ENCODE peak calls at places on chromosomes 7 and 10, in ten cellular contexts. One of them, this sample, is unnamed.

GRCh38 chr10:91090761-91091529 is 129.5 kb upstream of the PCGF5 start:
- DNase-seq in IMR-90: no peak
- DNase-seq in heart left ventricle: no peak
- DNase-seq in A549: no peak
- DNase-seq in body of pancreas: no peak
- DNase-seq in transverse colon: no peak
- DNase-seq in right lobe of liver: no peak
- DNase-seq in testis: no peak
- DNase-seq in HCT116: no peak
- DNase-seq in esophagus muscularis mucosa: peak; percentile 45
- DNase-seq in this sample: no peak

GRCh38 chr7:24422611-24423010 is 138.6 kb downstream of the NPY start:
- DNase-seq in IMR-90: no peak
- DNase-seq in heart left ventricle: no peak
- DNase-seq in A549: no peak
- DNase-seq in body of pancreas: no peak
- DNase-seq in transverse colon: no peak
- DNase-seq in right lobe of liver: no peak
- DNase-seq in testis: no peak
- DNase-seq in HCT116: no peak
- DNase-seq in esophagus muscularis mucosa: no peak
- DNase-seq in this sample: no peak

GRCh38 chr10:17435187-17435586 is 19.2 kb downstream of the ST8SIA6 start:
- DNase-seq in IMR-90: no peak
- DNase-seq in heart left ventricle: no peak
- DNase-seq in A549: no peak
- DNase-seq in body of pancreas: no peak
- DNase-seq in transverse colon: no peak
- DNase-seq in right lobe of liver: no peak
- DNase-seq in testis: no peak
- DNase-seq in HCT116: no peak
- DNase-seq in esophagus muscularis mucosa: no peak
- DNase-seq in this sample: no peak

GRCh38 chr7:24920702-24921679 is 59.0 kb downstream of the OSBPL3 start:
- DNase-seq in IMR-90: no peak
- DNase-seq in heart left ventricle: no peak
- DNase-seq in A549: no peak
- DNase-seq in body of pancreas: peak; percentile 73
- DNase-seq in transverse colon: no peak
- DNase-seq in right lobe of liver: no peak
- DNase-seq in testis: no peak
- DNase-seq in HCT116: no peak
- DNase-seq in esophagus muscularis mucosa: no peak
- DNase-seq in this sample: no peak

GRCh38 chr7:13742719-13743640 is 246.5 kb downstream of the ETV1 start:
- DNase-seq in IMR-90: peak; percentile 56
- DNase-seq in heart left ventricle: peak; percentile 16
- DNase-seq in A549: no peak
- DNase-seq in body of pancreas: peak; percentile 67
- DNase-seq in transverse colon: peak; percentile 13
- DNase-seq in right lobe of liver: no peak
- DNase-seq in testis: peak; percentile 65
- DNase-seq in HCT116: peak; percentile 39
- DNase-seq in esophagus muscularis mucosa: no peak
- DNase-seq in this sample: peak; percentile 21

GRCh38 chr10:69861251-69862240 is 59.8 kb downstream of the COL13A1 start:
- DNase-seq in IMR-90: peak; percentile 73
- DNase-seq in heart left ventricle: no peak
- DNase-seq in A549: peak; percentile 40
- DNase-seq in body of pancreas: peak; percentile 32
- DNase-seq in transverse colon: no peak
- DNase-seq in right lobe of liver: no peak
- DNase-seq in testis: no peak
- DNase-seq in HCT116: peak; percentile 94
- DNase-seq in esophagus muscularis mucosa: no peak
- DNase-seq in this sample: peak; percentile 70

GRCh38 chr7:99478464-99479440 is 6.1 kb downstream of the ZNF789 start:
- DNase-seq in IMR-90: no peak
- DNase-seq in heart left ventricle: no peak
- DNase-seq in A549: no peak
- DNase-seq in body of pancreas: no peak
- DNase-seq in transverse colon: no peak
- DNase-seq in right lobe of liver: no peak
- DNase-seq in testis: no peak
- DNase-seq in HCT116: no peak
- DNase-seq in esophagus muscularis mucosa: no peak
- DNase-seq in this sample: no peak

GRCh38 chr10:79021948-79022499 is 46.7 kb upstream of the ZMIZ1 start:
- DNase-seq in IMR-90: no peak
- DNase-seq in heart left ventricle: no peak
- DNase-seq in A549: no peak
- DNase-seq in body of pancreas: no peak
- DNase-seq in transverse colon: no peak
- DNase-seq in right lobe of liver: no peak
- DNase-seq in testis: no peak
- DNase-seq in HCT116: no peak
- DNase-seq in esophagus muscularis mucosa: no peak
- DNase-seq in this sample: no peak

GRCh38 chr7:17311952-17312351 is 13.5 kb downstream of the AHR start:
- DNase-seq in IMR-90: no peak
- DNase-seq in heart left ventricle: no peak
- DNase-seq in A549: no peak
- DNase-seq in body of pancreas: no peak
- DNase-seq in transverse colon: no peak
- DNase-seq in right lobe of liver: no peak
- DNase-seq in testis: no peak
- DNase-seq in HCT116: no peak
- DNase-seq in esophagus muscularis mucosa: no peak
- DNase-seq in this sample: no peak

GRCh38 chr7:138358850-138359341 is 101.2 kb upstream of the TRIM24 start:
- DNase-seq in IMR-90: no peak
- DNase-seq in heart left ventricle: no peak
- DNase-seq in A549: no peak
- DNase-seq in body of pancreas: no peak
- DNase-seq in transverse colon: no peak
- DNase-seq in right lobe of liver: no peak
- DNase-seq in testis: no peak
- DNase-seq in HCT116: no peak
- DNase-seq in esophagus muscularis mucosa: no peak
- DNase-seq in this sample: no peak

GRCh38 chr10:3471927-3472704 is 299.5 kb upstream of the PITRM1 start:
- DNase-seq in IMR-90: no peak
- DNase-seq in heart left ventricle: no peak
- DNase-seq in A549: no peak
- DNase-seq in body of pancreas: no peak
- DNase-seq in transverse colon: peak; percentile 33
- DNase-seq in right lobe of liver: no peak
- DNase-seq in testis: no peak
- DNase-seq in HCT116: no peak
- DNase-seq in esophagus muscularis mucosa: no peak
- DNase-seq in this sample: no peak

GRCh38 chr7:94396606-94397005 is 1.9 kb downstream of the COL1A2 start:
- DNase-seq in IMR-90: no peak
- DNase-seq in heart left ventricle: no peak
- DNase-seq in A549: no peak
- DNase-seq in body of pancreas: no peak
- DNase-seq in transverse colon: no peak
- DNase-seq in right lobe of liver: no peak
- DNase-seq in testis: no peak
- DNase-seq in HCT116: no peak
- DNase-seq in esophagus muscularis mucosa: no peak
- DNase-seq in this sample: no peak

GRCh38 chr7:94394399-94395140 is at the start of gene COL1A2:
- DNase-seq in IMR-90: peak; percentile 99
- DNase-seq in heart left ventricle: peak; percentile 83
- DNase-seq in A549: no peak
- DNase-seq in body of pancreas: peak; percentile 43
- DNase-seq in transverse colon: peak; percentile 48
- DNase-seq in right lobe of liver: no peak
- DNase-seq in testis: peak; percentile 89
- DNase-seq in HCT116: no peak
- DNase-seq in esophagus muscularis mucosa: peak; percentile 94
- DNase-seq in this sample: peak; percentile 59

GRCh38 chr7:94397721-94398120 is 3.0 kb downstream of the COL1A2 start:
- DNase-seq in IMR-90: no peak
- DNase-seq in heart left ventricle: no peak
- DNase-seq in A549: no peak
- DNase-seq in body of pancreas: no peak
- DNase-seq in transverse colon: no peak
- DNase-seq in right lobe of liver: no peak
- DNase-seq in testis: no peak
- DNase-seq in HCT116: no peak
- DNase-seq in esophagus muscularis mucosa: no peak
- DNase-seq in this sample: no peak

GRCh38 chr7:94395141-94396041 is 696 bp downstream of the COL1A2 start:
- DNase-seq in IMR-90: peak; percentile 90
- DNase-seq in heart left ventricle: peak; percentile 48
- DNase-seq in A549: peak; percentile 47
- DNase-seq in body of pancreas: peak; percentile 64
- DNase-seq in transverse colon: peak; percentile 30
- DNase-seq in right lobe of liver: no peak
- DNase-seq in testis: peak; percentile 83
- DNase-seq in HCT116: peak; percentile 59
- DNase-seq in esophagus muscularis mucosa: no peak
- DNase-seq in this sample: peak; percentile 47

DNA sequence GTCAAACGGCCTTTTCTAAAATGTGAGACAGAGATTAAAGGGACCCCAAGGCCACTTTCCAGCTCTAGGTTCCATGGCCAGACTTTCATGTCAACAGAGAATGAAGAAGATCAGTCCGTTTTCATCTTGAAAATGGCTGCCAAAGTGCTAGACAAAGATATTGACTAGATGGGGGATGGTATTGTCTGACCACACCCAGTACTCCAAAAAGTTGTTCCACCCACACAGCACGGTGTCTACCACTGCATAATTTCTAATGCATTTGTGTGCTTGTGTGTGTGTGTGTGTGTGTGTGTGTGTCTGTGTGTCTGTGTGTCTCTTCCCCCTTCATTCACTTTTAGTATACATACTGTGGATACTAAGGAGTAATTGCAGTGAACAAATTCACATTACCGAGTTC is 1.3 kb downstream of the COL1A2 start:
- DNase-seq in IMR-90: peak; percentile 74
- DNase-seq in heart left ventricle: no peak
- DNase-seq in A549: no peak
- DNase-seq in body of pancreas: no peak
- DNase-seq in transverse colon: no peak
- DNase-seq in right lobe of liver: no peak
- DNase-seq in testis: peak; percentile 62
- DNase-seq in HCT116: no peak
- DNase-seq in esophagus muscularis mucosa: no peak
- DNase-seq in this sample: no peak
- H3K27ac ChIP-seq in IMR-90: peak overlapping the region; percentile 94
- H3K27ac ChIP-seq in heart left ventricle: peak overlapping the region; percentile 91
- H3K27ac ChIP-seq in A549: no peak overlapping the region
- H3K27ac ChIP-seq in body of pancreas: peak overlapping the region; percentile 38
- H3K27ac ChIP-seq in transverse colon: peak overlapping the region; percentile 88
- H3K27ac ChIP-seq in right lobe of liver: peak overlapping the region; percentile 41
- H3K27ac ChIP-seq in testis: peak overlapping the region; percentile 78
- H3K27ac ChIP-seq in HCT116: no peak overlapping the region
- H3K27ac ChIP-seq in esophagus muscularis mucosa: peak overlapping the region; percentile 97
- H3K27ac ChIP-seq in this sample: peak overlapping the region; percentile 76

GRCh38 chr7:128912281-128912680 is 1.8 kb upstream of the KCP start:
- DNase-seq in IMR-90: no peak
- DNase-seq in heart left ventricle: no peak
- DNase-seq in A549: no peak
- DNase-seq in body of pancreas: no peak
- DNase-seq in transverse colon: no peak
- DNase-seq in right lobe of liver: no peak
- DNase-seq in testis: no peak
- DNase-seq in HCT116: no peak
- DNase-seq in esophagus muscularis mucosa: no peak
- DNase-seq in this sample: no peak
- H3K4me3 ChIP-seq in IMR-90: no peak overlapping the region
- H3K4me3 ChIP-seq in heart left ventricle: no peak overlapping the region
- H3K4me3 ChIP-seq in A549: no peak overlapping the region
- H3K4me3 ChIP-seq in body of pancreas: no peak overlapping the region
- H3K4me3 ChIP-seq in transverse colon: no peak overlapping the region
- H3K4me3 ChIP-seq in right lobe of liver: no peak overlapping the region
- H3K4me3 ChIP-seq in testis: no peak overlapping the region
- H3K4me3 ChIP-seq in HCT116: no peak overlapping the region
- H3K4me3 ChIP-seq in esophagus muscularis mucosa: no peak overlapping the region
- H3K4me3 ChIP-seq in this sample: no peak overlapping the region

DNA sequence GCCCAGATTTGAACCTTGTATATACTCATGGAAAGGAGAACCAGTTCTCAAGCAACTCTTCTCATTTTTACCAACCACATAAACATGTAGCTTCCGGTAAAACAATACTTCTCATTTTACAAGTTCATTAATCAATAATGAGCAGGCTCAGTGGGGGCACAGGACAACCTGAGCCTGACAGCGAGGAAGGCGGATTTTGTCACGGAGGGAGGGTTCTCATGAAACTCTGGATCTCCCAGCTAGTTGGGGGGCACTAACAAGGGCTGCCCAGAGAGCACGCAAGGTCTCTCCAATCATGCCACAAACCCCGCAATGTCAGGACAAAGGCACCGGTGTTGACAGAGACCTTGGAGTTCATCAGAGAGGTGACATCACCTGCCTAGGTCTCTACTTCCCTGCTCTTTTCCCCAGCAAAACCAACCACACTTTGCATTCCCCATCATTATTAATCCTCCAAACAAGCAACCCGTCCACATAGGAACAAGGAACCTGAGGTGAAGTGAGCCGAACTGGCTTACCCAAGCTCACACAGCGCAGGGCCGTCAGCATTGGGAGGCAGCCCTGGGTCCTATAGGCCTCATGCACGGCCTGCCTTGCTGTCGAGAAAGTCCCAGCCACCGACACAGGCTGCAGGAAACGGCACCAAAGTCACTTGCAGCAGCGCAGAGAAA is 192.1 kb upstream of the KLF14 start:
- DNase-seq in IMR-90: no peak
- DNase-seq in heart left ventricle: no peak
- DNase-seq in A549: no peak
- DNase-seq in body of pancreas: no peak
- DNase-seq in transverse colon: no peak
- DNase-seq in right lobe of liver: no peak
- DNase-seq in testis: no peak
- DNase-seq in HCT116: no peak
- DNase-seq in esophagus muscularis mucosa: peak; percentile 85
- DNase-seq in this sample: no peak
- TF ChIP-seq POLR2A in IMR-90: no peak
- TF ChIP-seq POLR2A in heart left ventricle: no peak
- TF ChIP-seq POLR2A in A549: no peak
- TF ChIP-seq POLR2A in body of pancreas: no peak
- TF ChIP-seq POLR2A in transverse colon: no peak
- TF ChIP-seq POLR2A in right lobe of liver: no peak
- TF ChIP-seq POLR2A in testis: no peak
- TF ChIP-seq POLR2A in HCT116: no peak
- TF ChIP-seq POLR2A in esophagus muscularis mucosa: no peak
- TF ChIP-seq POLR2A in this sample: no peak

DNA sequence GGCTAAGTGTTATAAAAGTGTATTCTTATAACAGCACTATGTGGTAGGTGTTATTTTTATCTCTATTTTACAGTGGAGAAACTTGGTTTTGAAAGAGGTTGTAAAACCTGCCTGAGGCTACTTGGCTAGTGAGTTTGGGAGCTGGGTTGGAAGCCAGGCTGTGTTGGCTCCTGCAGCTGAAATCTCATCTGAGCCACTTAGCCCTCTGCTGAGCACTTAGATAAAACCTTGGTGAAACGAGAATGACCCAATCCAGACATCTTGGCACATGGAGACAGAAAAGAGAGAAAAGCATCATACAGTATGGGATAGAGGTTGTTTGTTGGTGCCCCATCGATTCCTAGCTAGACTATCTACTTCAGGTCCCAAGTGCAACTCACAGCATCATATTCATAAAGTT is 37.4 kb downstream of the BLNK start:
- DNase-seq in IMR-90: no peak
- DNase-seq in heart left ventricle: no peak
- DNase-seq in A549: no peak
- DNase-seq in body of pancreas: no peak
- DNase-seq in transverse colon: no peak
- DNase-seq in right lobe of liver: no peak
- DNase-seq in testis: no peak
- DNase-seq in HCT116: no peak
- DNase-seq in esophagus muscularis mucosa: no peak
- DNase-seq in this sample: no peak
- H3K27ac ChIP-seq in IMR-90: no peak overlapping the region
- H3K27ac ChIP-seq in heart left ventricle: no peak overlapping the region
- H3K27ac ChIP-seq in A549: no peak overlapping the region
- H3K27ac ChIP-seq in body of pancreas: no peak overlapping the region
- H3K27ac ChIP-seq in transverse colon: no peak overlapping the region
- H3K27ac ChIP-seq in right lobe of liver: no peak overlapping the region
- H3K27ac ChIP-seq in testis: no peak overlapping the region
- H3K27ac ChIP-seq in HCT116: no peak overlapping the region
- H3K27ac ChIP-seq in esophagus muscularis mucosa: no peak overlapping the region
- H3K27ac ChIP-seq in this sample: no peak overlapping the region

This sample was measured in thyroid gland.